ENCODE peak calls at places on chromosomes 5 and 9, in five cellular contexts. O, H, K, I and M are unnamed samples. For H3K9me3 and H3K27me3, the result is how much of the 10 kb centered on the place peaks cover.

GRCh38 chr5:52693279-52693678 is 94.4 kb upstream of the ITGA1 start:
- DNase-seq in H (no peak), O (peak), K (peak), I (no peak), M (peak)

GRCh38 chr5:53962306-53962705 is 348.1 kb downstream of the ARL15 start:
- DNase-seq in K (no peak), H (no peak), I (no peak), O (no peak), M (no peak)

GRCh38 chr5:40166757-40167156 is 513.0 kb upstream of the PTGER4 start:
- DNase-seq in H (no peak), O (no peak), K (no peak), I (no peak), M (no peak)

GRCh38 chr9:127221695-127222094 is 42.9 kb upstream of the GARNL3 start:
- DNase-seq in O (no peak), K (peak), H (no peak), I (no peak), M (no peak)

GRCh38 chr5:132419517-132420468 is 50.3 kb downstream of the SLC22A5 start:
- DNase-seq in I (no peak), H (peak), K (peak), O (peak), M (peak)

GRCh38 chr5:36874465-36874864 is 2.1 kb upstream of the NIPBL start:
- DNase-seq in O (no peak), H (no peak), K (no peak), I (no peak), M (no peak)

GRCh38 chr5:67377651-67378050 is 181.1 kb upstream of the CD180 start:
- DNase-seq in I (no peak), K (no peak), O (no peak), H (no peak), M (peak)

GRCh38 chr9:127676636-127677035 is 30.2 kb upstream of the CFAP157 start:
- DNase-seq in H (no peak), I (no peak), O (no peak), K (no peak), M (no peak)

GRCh38 chr5:74105126-74105780 is 479.3 kb downstream of the ARHGEF28 start:
- DNase-seq in I (no peak), K (no peak), O (no peak), H (peak), M (no peak)

GRCh38 chr9:93620041-93620506 is 43.7 kb downstream of the PHF2 start:
- DNase-seq in I (no peak), H (no peak), K (no peak), O (no peak), M (no peak)

GRCh38 chr5:149888280-149888679 is 56.3 kb downstream of the PDE6A start:
- DNase-seq in O (no peak), K (no peak), H (no peak), I (no peak), M (no peak)

GRCh38 chr5:145847499-145848497 is 12.7 kb upstream of the PRELID2 start:
- DNase-seq in O (no peak), K (no peak), I (no peak), H (no peak), M (no peak)

GRCh38 chr5:124519396-124519795 is 227.0 kb downstream of the ZNF608 start:
- DNase-seq in O (no peak), I (no peak), K (no peak), H (no peak), M (no peak)

GRCh38 chr5:3161672-3162071 is 410.2 kb upstream of the IRX2 start:
- DNase-seq in H (no peak), I (no peak), K (no peak), O (no peak), M (no peak)

GRCh38 chr9:72554221-72554641 is 32.8 kb downstream of the TMC1 start:
- DNase-seq in K (no peak), O (no peak), H (no peak), I (no peak), M (peak)

GRCh38 chr5:108003178-108003577 is 332.4 kb upstream of the EFNA5 start:
- DNase-seq in H (no peak), K (no peak), O (peak), I (no peak), M (no peak)

GRCh38 chr9:129436751-129437625 is 183.9 kb downstream of the C9orf50 start:
- DNase-seq in K (peak), O (peak), I (no peak), H (peak), M (peak)

GRCh38 chr9:129319076-129319937 is 141.2 kb upstream of the IER5L start:
- DNase-seq in O (no peak), H (peak), I (no peak), K (no peak), M (no peak)

GRCh38 chr9:72894342-72894741 is 58.5 kb downstream of the ALDH1A1 start:
- DNase-seq in K (no peak), O (no peak), I (no peak), H (no peak), M (no peak)

GRCh38 chr5:39423331-39423751 is 1.4 kb downstream of the DAB2 start:
- DNase-seq in K (no peak), I (no peak), H (no peak), O (no peak), M (no peak)

GRCh38 chr5:91340532-91340931 is 42.6 kb downstream of the ARRDC3 start:
- DNase-seq in I (no peak), K (no peak), H (no peak), O (no peak), M (no peak)

GRCh38 chr5:401216-402034 is 41.6 kb upstream of the EXOC3 start:
- DNase-seq in H (peak), K (no peak), I (no peak), O (no peak), M (no peak)

GRCh38 chr5:40676643-40677333 is 2.9 kb upstream of the PTGER4 start:
- DNase-seq in O (no peak), K (no peak), H (peak), I (no peak), M (no peak)

GRCh38 chr5:125453011-125453410 is 706.6 kb upstream of the ZNF608 start:
- DNase-seq in I (no peak), H (no peak), K (no peak), O (no peak), M (no peak)

GRCh38 chr5:57410374-57411320 is 72.0 kb downstream of the ACTBL2 start:
- DNase-seq in K (no peak), H (no peak), O (no peak), I (no peak), M (no peak)

GRCh38 chr5:149988126-149988525 is 12.3 kb downstream of the TIGD6 start:
- DNase-seq in O (no peak), I (no peak), K (no peak), H (no peak), M (no peak)

GRCh38 chr5:34044950-34045525 is 2.0 kb upstream of the C1QTNF3 start:
- DNase-seq in H (no peak), O (no peak), I (no peak), K (no peak), M (no peak)

GRCh38 chr5:42404366-42404765 is 18.9 kb upstream of the GHR start:
- DNase-seq in O (no peak), K (no peak), H (no peak), I (no peak), M (no peak)

GRCh38 chr5:55037046-55037771 is 13.2 kb downstream of the GZMK start:
- DNase-seq in H (no peak), O (peak), K (peak), I (peak), M (no peak)

GRCh38 chr9:101530076-101530711 is 3.5 kb upstream of the RNF20 start:
- DNase-seq in I (no peak), O (peak), K (peak), H (peak), M (peak)

GRCh38 chr9:113695901-113696300 is 180.2 kb upstream of the ZNF618 start:
- DNase-seq in I (no peak), H (no peak), O (no peak), K (no peak), M (no peak)

GRCh38 chr5:168300377-168301182 is 9.1 kb downstream of the WWC1 start:
- DNase-seq in K (no peak), H (peak), O (no peak), I (no peak), M (no peak)

GRCh38 chr9:107782381-107782780 is 292.8 kb upstream of the KLF4 start:
- DNase-seq in K (no peak), H (no peak), I (no peak), O (no peak), M (no peak)

GRCh38 chr5:103224118-103224893 is 34.3 kb upstream of the MACIR start:
- DNase-seq in O (peak), K (peak), H (peak), I (peak), M (peak)

GRCh38 chr5:178991190-178992145 is 3.7 kb downstream of the GRM6 start:
- DNase-seq in K (no peak), H (no peak), O (no peak), I (no peak), M (no peak)

GRCh38 chr5:178990491-178990890 is 4.6 kb downstream of the GRM6 start:
- DNase-seq in O (no peak), K (no peak), I (no peak), H (no peak), M (no peak)

GRCh38 chr5:178988436-178989220 is 6.5 kb downstream of the GRM6 start:
- DNase-seq in H (no peak), O (no peak), I (no peak), K (no peak), M (no peak)

GRCh38 chr5:178986326-178986960 is 8.7 kb downstream of the GRM6 start:
- DNase-seq in O (no peak), K (no peak), H (no peak), I (no peak), M (no peak)

DNA sequence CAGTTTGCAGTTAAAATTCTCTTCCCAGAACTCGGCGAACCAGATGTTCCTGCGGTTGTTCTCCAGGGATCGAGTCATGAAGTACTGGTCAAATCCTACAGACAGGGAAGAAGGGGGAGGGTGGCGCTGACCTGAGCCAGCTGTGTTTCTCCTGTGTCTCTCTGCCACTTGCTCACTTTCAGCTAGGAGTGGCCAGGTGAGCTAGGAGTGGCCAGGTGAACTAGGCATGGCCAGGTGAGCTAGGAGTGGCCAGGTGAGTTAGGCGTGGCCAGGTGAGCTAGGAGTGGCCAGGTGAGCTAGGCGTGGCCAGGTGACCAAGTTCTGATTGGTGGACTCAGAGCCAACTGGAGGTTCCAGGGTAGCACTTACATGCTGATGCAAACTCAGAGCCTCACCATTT is 5.8 kb downstream of the GRM6 start:
- DNase-seq in H (no peak), K (no peak), I (no peak), O (no peak), M (no peak)
- H3K9me3 ChIP-seq in H (under half), K (under half), I (half or more), O (under half), M (under half)

DNA sequence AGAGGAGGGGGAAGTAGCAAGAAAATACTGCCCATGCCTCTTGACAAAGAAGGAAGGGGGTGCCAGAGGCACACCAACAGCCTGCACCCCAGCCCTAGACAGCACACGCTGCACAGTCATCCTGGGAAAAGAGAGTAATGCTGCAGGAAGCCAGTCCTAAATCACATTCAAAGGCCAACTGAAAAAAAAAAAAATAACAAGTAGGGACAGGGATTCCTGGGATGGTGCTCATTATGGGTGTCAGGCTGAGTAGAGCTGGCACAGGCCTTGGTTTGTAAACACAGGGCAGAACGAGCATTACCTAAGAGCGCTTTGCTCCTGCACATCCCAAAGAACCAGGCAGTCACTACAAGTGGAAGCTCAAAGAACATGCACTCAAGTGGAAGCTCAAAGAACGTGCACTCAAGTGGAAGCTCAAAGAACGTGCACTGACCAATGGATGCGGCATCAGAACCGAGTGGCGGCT is 7.8 kb downstream of the RAPGEF1 start:
- DNase-seq in I (no peak), K (no peak), H (no peak), O (no peak), M (no peak)
- H3K4me3 ChIP-seq in I (no peak), K (peak), H (no peak), O (peak), M (no peak)

GRCh38 chr5:123207321-123207645 is 118.2 kb downstream of the PRDM6 start:
- DNase-seq in O (no peak), H (no peak), I (no peak), K (no peak), M (no peak)
- H3K27me3 ChIP-seq in O (under half), H (under half), I (under half), K (under half), M (under half)

GRCh38 chr9:95952471-95952870 is 77.0 kb downstream of the ERCC6L2 start:
- DNase-seq in K (peak), I (no peak), H (no peak), O (no peak), M (no peak)

GRCh38 chr9:95954940-95955339 is 79.4 kb downstream of the ERCC6L2 start:
- DNase-seq in O (no peak), H (no peak), I (no peak), K (no peak), M (no peak)

GRCh38 chr9:95953986-95954385 is 78.5 kb downstream of the ERCC6L2 start:
- DNase-seq in I (no peak), O (no peak), H (no peak), K (no peak), M (no peak)
- H3K9me3 ChIP-seq in I (under half), O (under half), H (under half), K (under half), M (under half)

GRCh38 chr5:142585451-142585850 is 100.4 kb downstream of the FGF1 start:
- DNase-seq in O (no peak), H (no peak), I (no peak), K (no peak), M (no peak)

GRCh38 chr5:142586552-142586951 is 99.3 kb downstream of the FGF1 start:
- DNase-seq in I (no peak), O (no peak), K (no peak), H (no peak), M (no peak)

GRCh38 chr5:142587354-142587965 is 98.4 kb downstream of the FGF1 start:
- DNase-seq in H (no peak), K (no peak), O (peak), I (no peak), M (peak)

GRCh38 chr5:142592365-142592764 is 93.5 kb downstream of the FGF1 start:
- DNase-seq in O (no peak), I (no peak), K (no peak), H (no peak), M (no peak)

DNA sequence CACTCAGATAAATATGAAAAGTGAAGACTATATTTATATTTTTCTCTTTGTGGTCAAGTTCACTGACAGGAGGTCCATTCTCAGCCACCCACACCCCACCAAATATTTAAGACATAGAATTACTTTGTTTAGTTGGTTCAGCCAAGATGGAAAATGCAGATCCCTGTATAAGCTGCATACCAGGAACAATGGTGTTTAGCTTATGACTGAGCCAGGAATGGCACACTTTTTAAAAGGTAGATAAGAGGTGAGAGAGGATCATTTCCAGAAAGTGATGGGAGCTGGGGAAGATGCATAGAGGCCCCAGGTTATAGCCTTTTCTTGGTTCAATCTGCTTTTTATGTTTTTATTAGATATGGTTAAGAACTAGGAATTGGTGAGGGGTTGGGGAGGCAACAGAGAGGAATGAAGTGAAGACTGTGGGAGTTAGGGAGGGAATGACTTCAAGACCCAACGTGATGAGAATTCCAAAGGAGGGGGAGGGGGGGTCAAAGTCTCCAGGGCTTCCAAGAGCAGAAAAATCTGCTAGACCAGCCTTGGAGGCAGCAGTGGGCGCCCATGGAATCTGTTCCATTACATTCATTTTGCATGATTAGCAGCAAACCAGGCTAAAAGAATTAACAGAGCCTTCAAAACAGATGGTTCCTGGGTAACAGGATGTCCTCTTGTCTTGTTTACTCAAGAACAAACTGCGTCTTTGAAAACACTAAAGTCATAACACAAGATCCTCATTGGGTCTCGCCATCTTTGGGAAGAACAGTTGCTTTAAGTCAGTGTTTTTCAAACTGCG is 95.2 kb downstream of the FGF1 start:
- DNase-seq in O (no peak), H (no peak), K (no peak), I (no peak), M (no peak)
- H3K4me3 ChIP-seq in O (no peak), H (no peak), K (no peak), I (no peak), M (no peak)

GRCh38 chr9:135712571-135713295 is 10.7 kb downstream of the KCNT1 start:
- DNase-seq in H (no peak), K (no peak), O (no peak), I (no peak), M (no peak)
- H3K27me3 ChIP-seq in H (under half), K (under half), O (under half), I (under half), M (under half)

DNA sequence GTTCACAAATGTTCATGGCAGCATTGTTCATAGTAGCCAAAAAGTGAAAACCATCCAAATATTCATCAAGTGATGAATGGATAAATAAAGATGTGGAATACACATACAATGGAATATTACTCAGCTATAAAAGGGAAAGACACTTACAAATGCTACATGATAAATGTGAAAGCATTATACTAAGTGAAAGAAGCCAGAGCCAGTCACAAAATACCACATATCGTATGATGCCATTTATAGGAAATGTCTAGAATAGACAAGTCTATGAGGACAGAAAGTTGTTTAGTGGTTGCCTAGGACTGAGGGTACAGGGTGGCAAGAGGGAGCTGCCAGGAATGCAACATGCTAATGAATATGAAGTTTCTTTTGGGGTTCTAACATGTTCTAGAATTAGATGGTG is 148.7 kb downstream of the DEPDC1B start:
- DNase-seq in K (no peak), O (no peak), I (no peak), H (no peak), M (no peak)
- H3K9me3 ChIP-seq in K (under half), O (under half), I (under half), H (under half), M (under half)

GRCh38 chr5:173895766-173896165 is 7.6 kb downstream of the CPEB4 start:
- DNase-seq in O (no peak), I (no peak), K (no peak), H (no peak), M (no peak)
- H3K4me3 ChIP-seq in O (no peak), I (no peak), K (no peak), H (no peak), M (no peak)

DNA sequence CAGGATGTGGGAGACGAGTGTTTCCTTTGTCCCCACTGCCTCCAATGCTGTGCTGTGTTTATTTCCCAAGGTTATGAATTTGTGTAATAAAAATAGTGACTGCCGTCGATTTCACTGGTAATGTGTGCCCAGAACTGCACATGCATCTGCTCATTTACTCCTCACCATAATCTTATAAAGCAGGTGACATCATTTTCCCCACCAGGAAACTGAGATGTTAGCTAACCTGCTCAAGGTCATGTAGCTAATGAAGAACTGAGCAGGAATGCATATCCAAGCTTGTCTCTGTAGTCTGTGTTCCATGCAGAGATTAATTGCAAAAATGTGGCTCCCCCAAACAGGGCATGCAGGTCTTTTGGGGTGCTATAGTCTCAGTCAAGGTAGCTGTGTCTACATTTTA is 224.4 kb downstream of the TENT4A start:
- DNase-seq in H (no peak), O (no peak), I (no peak), K (no peak), M (no peak)
- H3K27me3 ChIP-seq in H (under half), O (under half), I (under half), K (under half), M (under half)

GRCh38 chr5:141354900-141355469 is at the start of gene PCDHGA4:
- DNase-seq in O (no peak), I (no peak), K (no peak), H (no peak), M (no peak)

GRCh38 chr5:141349917-141350619 is at the start of gene PCDHGB1:
- DNase-seq in I (no peak), K (no peak), O (peak), H (peak), M (peak)

GRCh38 chr5:141356133-141356532 is 1.3 kb downstream of the PCDHGA4 start:
- DNase-seq in H (no peak), O (no peak), I (no peak), K (no peak), M (no peak)

GRCh38 chr5:141355641-141356040 is 820 bp downstream of the PCDHGA4 start:
- DNase-seq in K (no peak), H (no peak), I (no peak), O (no peak), M (no peak)

DNA sequence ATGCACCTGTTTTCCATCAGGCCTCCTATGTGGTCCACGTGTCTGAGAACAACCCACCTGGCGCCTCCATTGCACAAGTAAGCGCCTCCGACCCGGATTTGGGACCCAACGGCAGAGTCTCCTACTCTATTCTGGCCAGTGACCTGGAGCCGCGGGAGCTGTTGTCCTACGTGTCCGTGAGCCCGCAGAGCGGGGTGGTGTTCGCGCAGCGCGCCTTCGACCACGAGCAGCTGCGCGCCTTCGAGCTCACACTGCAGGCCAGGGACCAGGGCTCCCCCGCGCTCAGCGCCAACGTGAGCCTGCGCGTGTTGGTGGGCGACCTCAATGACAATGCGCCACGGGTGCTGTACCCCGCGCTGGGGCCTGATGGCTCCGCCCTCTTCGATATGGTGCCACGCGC is 1.7 kb downstream of the PCDHGB1 start:
- DNase-seq in K (no peak), H (no peak), I (no peak), O (no peak), M (no peak)
- H3K9me3 ChIP-seq in K (under half), H (under half), I (under half), O (under half), M (under half)